ENCODE peak calls at places on chromosomes 12 and 14, in ten cellular contexts. B, F, P, T, J, H, N, Y, Z and D are unnamed samples.

GRCh38 chr14:101480022-101480746 is 81.1 kb upstream of the DIO3 start:
- DNase-seq in F (no peak), N (no peak), Y (no peak), Z (no peak), T (no peak), H (no peak), J (no peak), P (no peak), B (no peak), D (no peak)

GRCh38 chr14:37544407-37544806 is 50.6 kb downstream of the FOXA1 start:
- DNase-seq in Z (no peak), B (no peak), N (no peak), J (no peak), F (peak), T (no peak), Y (no peak), H (no peak), P (no peak), D (no peak)

GRCh38 chr12:84070311-84070710 is 842.3 kb downstream of the SLC6A15 start:
- DNase-seq in J (no peak), H (no peak), Z (peak), N (peak), Y (no peak), P (no peak), F (no peak), T (peak), B (no peak), D (no peak)

GRCh38 chr12:67786086-67786485 is 137.5 kb downstream of the DYRK2 start:
- DNase-seq in N (no peak), F (no peak), T (no peak), H (no peak), J (no peak), Z (no peak), P (no peak), Y (no peak), B (no peak), D (no peak)

GRCh38 chr12:114732426-114733030 is 48.6 kb upstream of the TBX3 start:
- DNase-seq in N (no peak), Y (no peak), B (no peak), T (no peak), Z (no peak), J (no peak), H (no peak), P (no peak), F (no peak), D (no peak)

GRCh38 chr12:6764011-6764828 is 1.9 kb upstream of the PTMS start:
- DNase-seq in N (peak), Y (no peak), Z (peak), B (no peak), F (peak), J (peak), H (peak), P (peak), T (peak), D (peak)

GRCh38 chr12:14239935-14240872 is 125.3 kb upstream of the ATF7IP start:
- DNase-seq in J (no peak), Z (peak), H (peak), B (peak), Y (no peak), F (peak), T (peak), P (no peak), N (no peak), D (no peak)

GRCh38 chr12:130916251-130916911 is 37.3 kb upstream of the ADGRD1 start:
- DNase-seq in N (no peak), T (peak), F (no peak), P (peak), Z (no peak), Y (no peak), H (peak), J (no peak), B (no peak), D (peak)

GRCh38 chr14:70416322-70416716 is 571 bp downstream of the SYNJ2BP start:
- DNase-seq in Y (no peak), P (no peak), H (no peak), N (no peak), B (no peak), J (no peak), F (no peak), T (peak), Z (peak), D (no peak)

GRCh38 chr14:32003585-32003984 is 73.5 kb upstream of the ARHGAP5 start:
- DNase-seq in H (no peak), T (no peak), F (no peak), P (no peak), N (no peak), Z (no peak), J (no peak), Y (no peak), B (no peak), D (no peak)

GRCh38 chr14:91870001-91870400 is 2.7 kb upstream of the TC2N start:
- DNase-seq in P (no peak), T (no peak), J (no peak), H (no peak), B (peak), Z (no peak), N (no peak), F (no peak), Y (no peak), D (no peak)

GRCh38 chr12:118714051-118714460 is 267.3 kb upstream of the SRRM4 start:
- DNase-seq in B (no peak), N (no peak), J (no peak), P (peak), F (no peak), H (peak), T (no peak), Z (no peak), Y (no peak), D (no peak)

GRCh38 chr12:83052890-83053541 is 366.3 kb downstream of the TMTC2 start:
- DNase-seq in B (no peak), J (no peak), Z (no peak), P (peak), N (no peak), Y (no peak), H (no peak), F (no peak), T (no peak), D (no peak)

GRCh38 chr12:93145086-93145485 is 216.0 kb upstream of the EEA1 start:
- DNase-seq in H (no peak), J (no peak), P (no peak), T (no peak), Z (no peak), Y (no peak), F (no peak), B (no peak), N (no peak), D (no peak)

GRCh38 chr14:93953263-93953662 is 23.1 kb downstream of the ASB2 start:
- DNase-seq in Z (no peak), T (no peak), H (no peak), J (no peak), P (no peak), F (no peak), B (no peak), N (no peak), Y (no peak), D (no peak)

GRCh38 chr12:24742378-24742777 is 206.5 kb downstream of the BCAT1 start:
- DNase-seq in J (no peak), P (peak), F (no peak), Z (no peak), N (no peak), Y (no peak), H (peak), T (no peak), B (no peak), D (no peak)

GRCh38 chr12:30858471-30858870 is 68.1 kb upstream of the TSPAN11 start:
- DNase-seq in H (no peak), N (no peak), T (no peak), Y (no peak), Z (no peak), F (no peak), P (no peak), J (no peak), B (no peak), D (no peak)

GRCh38 chr12:66156654-66157053 is 13.1 kb downstream of the TMBIM4 start:
- DNase-seq in T (peak), Y (no peak), F (no peak), H (no peak), P (no peak), N (no peak), J (no peak), Z (no peak), B (no peak), D (no peak)

GRCh38 chr12:49098035-49098451 is 3.4 kb upstream of the DHH start:
- DNase-seq in H (peak), J (no peak), Z (no peak), T (peak), Y (no peak), N (no peak), F (no peak), P (peak), B (peak), D (no peak)

GRCh38 chr14:79516009-79516408 is 695.3 kb downstream of the DIO2 start:
- DNase-seq in B (no peak), T (no peak), Y (no peak), J (no peak), F (no peak), Z (no peak), H (no peak), P (no peak), N (no peak), D (no peak)

GRCh38 chr12:50017653-50018052 is 7.6 kb downstream of the RACGAP1 start:
- DNase-seq in T (no peak), J (no peak), N (no peak), H (no peak), P (no peak), F (no peak), Z (no peak), B (no peak), Y (no peak), D (no peak)

GRCh38 chr12:93459097-93459496 is 8.2 kb upstream of the MRPL42 start:
- DNase-seq in J (no peak), B (no peak), Z (no peak), P (no peak), F (no peak), N (no peak), T (no peak), H (no peak), Y (no peak), D (no peak)

GRCh38 chr12:92871121-92871520 is 58.0 kb downstream of the EEA1 start:
- DNase-seq in J (no peak), H (no peak), N (no peak), T (no peak), Y (no peak), P (no peak), B (no peak), Z (no peak), F (no peak), D (no peak)

GRCh38 chr12:109944975-109945374 is 44.9 kb downstream of the TCHP start:
- DNase-seq in P (no peak), B (no peak), H (no peak), J (no peak), T (peak), F (no peak), Z (peak), N (no peak), Y (no peak), D (no peak)

GRCh38 chr12:90905691-90906370 is 49.1 kb downstream of the CCER1 start:
- DNase-seq in T (peak), N (no peak), P (no peak), B (no peak), Y (no peak), F (no peak), H (no peak), Z (peak), J (no peak), D (no peak)

GRCh38 chr12:99110212-99110611 is 465.1 kb downstream of the APAF1 start:
- DNase-seq in B (no peak), J (no peak), F (no peak), T (no peak), N (no peak), P (no peak), Z (no peak), Y (no peak), H (no peak), D (no peak)

GRCh38 chr14:34463598-34463961 is 1.5 kb upstream of the SPTSSA start:
- DNase-seq in H (no peak), P (no peak), N (no peak), J (no peak), T (no peak), F (no peak), Y (no peak), B (no peak), Z (no peak), D (no peak)

GRCh38 chr12:111102062-111102735 is 181.8 kb upstream of the MYL2 start:
- DNase-seq in B (no peak), N (no peak), H (no peak), T (no peak), Y (no peak), J (no peak), F (peak), Z (no peak), P (no peak), D (no peak)

GRCh38 chr14:94670692-94671285 is 58.6 kb downstream of the SERPINA3 start:
- DNase-seq in H (no peak), F (no peak), Y (no peak), N (no peak), Z (no peak), T (no peak), J (no peak), B (no peak), P (no peak), D (no peak)

GRCh38 chr12:650983-651382 is 12.3 kb downstream of the NINJ2 start:
- DNase-seq in Z (no peak), J (no peak), H (peak), T (no peak), N (no peak), F (no peak), B (no peak), Y (no peak), P (no peak), D (no peak)
- TF ChIP-seq CTCF in Z (no peak), J (no peak), H (no peak), T (no peak), N (no peak), F (no peak), B (no peak), Y (no peak), P (no peak), D (peak)

GRCh38 chr12:53952871-53953734 is 1.6 kb upstream of the HOXC12 start:
- DNase-seq in Y (no peak), B (no peak), J (no peak), Z (no peak), P (no peak), T (no peak), H (no peak), N (no peak), F (no peak), D (no peak)

GRCh38 chr12:53953831-53954693 is 641 bp upstream of the HOXC12 start:
- DNase-seq in Y (no peak), J (no peak), P (no peak), T (no peak), Z (no peak), F (no peak), N (no peak), B (no peak), H (no peak), D (no peak)

GRCh38 chr12:53955036-53955775 is 503 bp downstream of the HOXC12 start:
- DNase-seq in Y (no peak), B (no peak), Z (no peak), N (no peak), P (no peak), T (no peak), F (no peak), H (no peak), J (no peak), D (no peak)

GRCh38 chr12:53955776-53956250 is 1.1 kb downstream of the HOXC12 start:
- DNase-seq in H (no peak), F (no peak), J (no peak), B (no peak), N (no peak), Y (no peak), T (no peak), Z (no peak), P (no peak), D (no peak)

GRCh38 chr12:53954694-53955035 is at the start of gene HOXC12:
- DNase-seq in F (no peak), H (no peak), N (no peak), J (no peak), B (no peak), T (no peak), P (no peak), Z (no peak), Y (no peak), D (no peak)
- H3K4me3 ChIP-seq in F (no peak), H (no peak), N (no peak), J (no peak), B (no peak), T (no peak), P (no peak), Z (no peak), Y (no peak), D (no peak)

GRCh38 chr14:96098309-96098998 is 59.3 kb downstream of the C14orf132 start:
- DNase-seq in F (no peak), Z (no peak), Y (no peak), T (peak), J (no peak), P (peak), N (peak), H (peak), B (no peak), D (no peak)

GRCh38 chr14:96100171-96101064 is 61.3 kb downstream of the C14orf132 start:
- DNase-seq in F (peak), H (peak), Z (peak), Y (no peak), P (peak), T (peak), B (peak), J (no peak), N (peak), D (peak)

GRCh38 chr14:96096639-96097610 is 57.8 kb downstream of the C14orf132 start:
- DNase-seq in B (no peak), F (no peak), P (no peak), Z (no peak), J (no peak), H (no peak), N (no peak), Y (no peak), T (no peak), D (no peak)

GRCh38 chr14:96097752-96098151 is 58.6 kb downstream of the C14orf132 start:
- DNase-seq in B (no peak), P (no peak), Z (no peak), N (no peak), H (no peak), T (no peak), Y (no peak), F (no peak), J (no peak), D (no peak)

GRCh38 chr14:96098999-96099335 is 59.8 kb downstream of the C14orf132 start:
- DNase-seq in P (no peak), J (no peak), Y (no peak), N (no peak), B (no peak), T (no peak), Z (no peak), H (no peak), F (no peak), D (no peak)
- TF ChIP-seq CTCF in P (no peak), J (no peak), Y (no peak), N (no peak), B (no peak), T (no peak), Z (no peak), H (no peak), F (no peak), D (no peak)

GRCh38 chr14:68815288-68816182 is 22.7 kb upstream of the ZFP36L1 start:
- DNase-seq in H (peak), F (no peak), P (no peak), B (no peak), N (no peak), Z (no peak), Y (no peak), J (no peak), T (no peak), D (no peak)

GRCh38 chr14:68817513-68818212 is 24.8 kb upstream of the ZFP36L1 start:
- DNase-seq in H (no peak), P (no peak), F (peak), N (no peak), J (no peak), T (no peak), Y (no peak), B (no peak), Z (no peak), D (no peak)

GRCh38 chr14:68816183-68816942 is 23.5 kb upstream of the ZFP36L1 start:
- DNase-seq in P (peak), Y (peak), J (peak), N (no peak), F (peak), B (peak), Z (peak), T (peak), H (peak), D (no peak)

GRCh38 chr14:68819260-68819691 is 26.4 kb upstream of the ZFP36L1 start:
- DNase-seq in N (no peak), T (peak), P (peak), H (no peak), Z (peak), B (no peak), J (no peak), Y (no peak), F (peak), D (peak)

GRCh38 chr14:68816943-68817430 is 24.1 kb upstream of the ZFP36L1 start:
- DNase-seq in T (no peak), J (no peak), Y (no peak), N (no peak), H (no peak), B (no peak), Z (no peak), F (peak), P (no peak), D (no peak)
- H3K4me3 ChIP-seq in T (no peak), J (peak), Y (peak), N (no peak), H (no peak), B (peak), Z (no peak), F (peak), P (no peak), D (peak)

GRCh38 chr14:28609228-28609828 is 157.3 kb upstream of the FOXG1 start:
- DNase-seq in P (peak), Z (peak), T (peak), B (no peak), F (peak), J (no peak), N (peak), Y (no peak), H (peak), D (no peak)
- TF ChIP-seq CTCF in P (peak), Z (peak), T (peak), B (no peak), F (peak), J (no peak), N (peak), Y (peak), H (peak), D (peak)

DNA sequence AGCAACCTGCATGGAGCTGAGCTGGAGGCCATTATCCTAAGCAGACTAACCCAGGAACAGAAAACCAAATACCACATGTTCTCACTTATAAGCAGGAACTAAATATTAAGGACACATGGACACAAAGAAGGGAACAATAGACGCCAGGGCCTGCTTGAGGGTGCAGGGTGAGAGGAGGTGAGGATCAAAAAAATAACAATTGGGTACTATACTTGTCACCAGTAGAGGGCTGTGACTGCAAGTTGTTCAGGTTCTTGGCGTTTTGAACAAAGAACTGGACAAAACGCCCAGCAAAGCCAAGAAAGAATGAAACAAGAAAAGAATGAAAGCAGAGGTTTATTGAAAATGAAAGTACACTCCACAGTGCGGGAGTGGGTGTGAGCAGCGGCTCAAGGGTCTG is 208.5 kb upstream of the NEDD1 start:
- DNase-seq in H (peak), P (no peak), B (no peak), N (no peak), Y (no peak), F (no peak), Z (no peak), J (no peak), T (no peak), D (no peak)
- H3K4me3 ChIP-seq in H (no peak), P (no peak), B (no peak), N (no peak), Y (no peak), F (no peak), Z (no peak), J (no peak), T (no peak), D (peak)

GRCh38 chr12:33427071-33427470 is 12.5 kb downstream of the SYT10 start:
- DNase-seq in F (no peak), T (no peak), Y (no peak), B (no peak), P (peak), Z (no peak), J (no peak), H (peak), N (no peak), D (no peak)
- TF ChIP-seq CTCF in F (no peak), T (no peak), Y (no peak), B (no peak), P (peak), Z (no peak), J (no peak), H (peak), N (no peak), D (peak)

DNA sequence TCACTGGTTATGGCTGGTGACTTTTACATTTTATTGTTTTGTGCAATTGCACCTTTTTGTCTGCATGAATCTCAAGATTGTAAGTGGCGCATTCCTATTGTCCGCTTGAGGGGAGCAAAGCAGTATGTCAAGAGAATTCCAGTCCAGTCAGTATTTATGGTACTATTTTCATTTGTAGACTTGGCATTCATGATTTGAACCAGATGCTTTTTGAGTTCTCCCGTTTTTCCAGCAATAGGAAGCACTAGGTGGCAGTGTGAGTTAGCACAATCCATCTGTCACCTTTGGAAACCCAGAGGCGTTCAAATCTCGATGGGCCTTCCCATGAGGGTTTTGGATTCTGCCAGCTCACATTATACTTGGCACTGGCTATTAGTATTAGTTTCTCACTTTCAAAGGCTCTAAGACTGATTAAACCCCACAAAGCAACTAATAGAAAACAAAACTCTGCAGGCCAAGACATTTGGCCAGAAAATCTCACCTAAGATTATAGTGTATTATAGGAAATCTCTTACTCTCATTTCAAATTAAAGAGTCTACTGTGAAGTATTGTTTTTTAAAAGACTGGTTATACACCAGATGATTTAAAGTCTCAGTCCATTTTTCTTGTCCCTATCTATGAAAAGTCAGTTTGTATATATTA is 2.2 kb downstream of the DACT1 start:
- DNase-seq in B (no peak), Y (no peak), H (peak), J (no peak), N (peak), Z (peak), F (no peak), P (peak), T (peak), D (no peak)
- H3K4me3 ChIP-seq in B (no peak), Y (no peak), H (no peak), J (peak), N (no peak), Z (peak), F (no peak), P (no peak), T (peak), D (no peak)